ENCODE peak calls at places on chromosomes 11 and 22, in ten cellular contexts. One of them, this sample, is unnamed.

GRCh38 chr22:50276143-50276542 is 6.0 kb upstream of the MAPK11 start:
- DNase-seq in H9: peak; percentile 54
- DNase-seq in left ventricle myocardium inferior: peak; percentile 68
- DNase-seq in uterus: peak; percentile 53
- DNase-seq in HCT116: no peak
- DNase-seq in tibial artery: peak; percentile 84
- DNase-seq in MM.1S: peak; percentile 95
- DNase-seq in mesendoderm: peak; percentile 55
- DNase-seq in psoas muscle: peak; percentile 61
- DNase-seq in hepatocyte: peak; percentile 72
- DNase-seq in this sample: peak; percentile 86

GRCh38 chr11:104547996-104548661 is 350.1 kb downstream of the CASP12 start:
- DNase-seq in H9: no peak
- DNase-seq in left ventricle myocardium inferior: no peak
- DNase-seq in uterus: no peak
- DNase-seq in HCT116: no peak
- DNase-seq in tibial artery: no peak
- DNase-seq in MM.1S: no peak
- DNase-seq in mesendoderm: peak; percentile 16
- DNase-seq in psoas muscle: no peak
- DNase-seq in hepatocyte: no peak
- DNase-seq in this sample: no peak

GRCh38 chr11:73246303-73246702 is 25.8 kb upstream of the P2RY6 start:
- DNase-seq in H9: peak; percentile 0
- DNase-seq in left ventricle myocardium inferior: no peak
- DNase-seq in uterus: no peak
- DNase-seq in HCT116: no peak
- DNase-seq in tibial artery: no peak
- DNase-seq in MM.1S: no peak
- DNase-seq in mesendoderm: no peak
- DNase-seq in psoas muscle: no peak
- DNase-seq in hepatocyte: no peak
- DNase-seq in this sample: no peak

GRCh38 chr11:62546937-62547625 is 475 bp upstream of the AHNAK start:
- DNase-seq in H9: no peak
- DNase-seq in left ventricle myocardium inferior: peak; percentile 42
- DNase-seq in uterus: peak; percentile 55
- DNase-seq in HCT116: no peak
- DNase-seq in tibial artery: no peak
- DNase-seq in MM.1S: no peak
- DNase-seq in mesendoderm: peak; percentile 76
- DNase-seq in psoas muscle: no peak
- DNase-seq in hepatocyte: peak; percentile 77
- DNase-seq in this sample: peak; percentile 78

GRCh38 chr11:4061700-4062099 is 32.9 kb upstream of the RRM1 start:
- DNase-seq in H9: no peak
- DNase-seq in left ventricle myocardium inferior: no peak
- DNase-seq in uterus: no peak
- DNase-seq in HCT116: no peak
- DNase-seq in tibial artery: no peak
- DNase-seq in MM.1S: no peak
- DNase-seq in mesendoderm: no peak
- DNase-seq in psoas muscle: no peak
- DNase-seq in hepatocyte: no peak
- DNase-seq in this sample: no peak

GRCh38 chr11:117743121-117743815 is 53.7 kb downstream of the DSCAML1 start:
- DNase-seq in H9: no peak
- DNase-seq in left ventricle myocardium inferior: no peak
- DNase-seq in uterus: no peak
- DNase-seq in HCT116: no peak
- DNase-seq in tibial artery: no peak
- DNase-seq in MM.1S: no peak
- DNase-seq in mesendoderm: peak; percentile 58
- DNase-seq in psoas muscle: no peak
- DNase-seq in hepatocyte: no peak
- DNase-seq in this sample: no peak

GRCh38 chr22:36885474-36885873 is 24.7 kb downstream of the NCF4 start:
- DNase-seq in H9: peak; percentile 34
- DNase-seq in left ventricle myocardium inferior: no peak
- DNase-seq in uterus: no peak
- DNase-seq in HCT116: no peak
- DNase-seq in tibial artery: no peak
- DNase-seq in MM.1S: no peak
- DNase-seq in mesendoderm: peak; percentile 49
- DNase-seq in psoas muscle: no peak
- DNase-seq in hepatocyte: no peak
- DNase-seq in this sample: peak; percentile 64

GRCh38 chr11:105181100-105181499 is 41.5 kb upstream of the CARD18 start:
- DNase-seq in H9: no peak
- DNase-seq in left ventricle myocardium inferior: no peak
- DNase-seq in uterus: no peak
- DNase-seq in HCT116: no peak
- DNase-seq in tibial artery: no peak
- DNase-seq in MM.1S: no peak
- DNase-seq in mesendoderm: no peak
- DNase-seq in psoas muscle: no peak
- DNase-seq in hepatocyte: peak; percentile 32
- DNase-seq in this sample: no peak

GRCh38 chr11:129298990-129299389 is 76.7 kb upstream of the BARX2 start:
- DNase-seq in H9: no peak
- DNase-seq in left ventricle myocardium inferior: no peak
- DNase-seq in uterus: no peak
- DNase-seq in HCT116: no peak
- DNase-seq in tibial artery: no peak
- DNase-seq in MM.1S: no peak
- DNase-seq in mesendoderm: no peak
- DNase-seq in psoas muscle: no peak
- DNase-seq in hepatocyte: no peak
- DNase-seq in this sample: no peak

GRCh38 chr11:132032555-132032954 is 662.1 kb downstream of the NTM start:
- DNase-seq in H9: no peak
- DNase-seq in left ventricle myocardium inferior: no peak
- DNase-seq in uterus: no peak
- DNase-seq in HCT116: no peak
- DNase-seq in tibial artery: no peak
- DNase-seq in MM.1S: no peak
- DNase-seq in mesendoderm: no peak
- DNase-seq in psoas muscle: no peak
- DNase-seq in hepatocyte: no peak
- DNase-seq in this sample: no peak

GRCh38 chr22:19223110-19223509 is 44.6 kb upstream of the SLC25A1 start:
- DNase-seq in H9: no peak
- DNase-seq in left ventricle myocardium inferior: no peak
- DNase-seq in uterus: no peak
- DNase-seq in HCT116: no peak
- DNase-seq in tibial artery: no peak
- DNase-seq in MM.1S: no peak
- DNase-seq in mesendoderm: no peak
- DNase-seq in psoas muscle: no peak
- DNase-seq in hepatocyte: no peak
- DNase-seq in this sample: no peak

GRCh38 chr22:29872145-29872893 is 10.7 kb upstream of the MTMR3 start:
- DNase-seq in H9: peak; percentile 39
- DNase-seq in left ventricle myocardium inferior: no peak
- DNase-seq in uterus: no peak
- DNase-seq in HCT116: no peak
- DNase-seq in tibial artery: no peak
- DNase-seq in MM.1S: peak; percentile 31
- DNase-seq in mesendoderm: peak; percentile 41
- DNase-seq in psoas muscle: peak; percentile 36
- DNase-seq in hepatocyte: no peak
- DNase-seq in this sample: peak; percentile 75

GRCh38 chr11:132838621-132839020 is 693.7 kb downstream of the OPCML start:
- DNase-seq in H9: no peak
- DNase-seq in left ventricle myocardium inferior: no peak
- DNase-seq in uterus: no peak
- DNase-seq in HCT116: no peak
- DNase-seq in tibial artery: no peak
- DNase-seq in MM.1S: no peak
- DNase-seq in mesendoderm: peak; percentile 18
- DNase-seq in psoas muscle: no peak
- DNase-seq in hepatocyte: peak; percentile 11
- DNase-seq in this sample: no peak

GRCh38 chr22:43017525-43018290 is 2.8 kb upstream of the PACSIN2 start:
- DNase-seq in H9: no peak
- DNase-seq in left ventricle myocardium inferior: no peak
- DNase-seq in uterus: no peak
- DNase-seq in HCT116: no peak
- DNase-seq in tibial artery: no peak
- DNase-seq in MM.1S: no peak
- DNase-seq in mesendoderm: no peak
- DNase-seq in psoas muscle: no peak
- DNase-seq in hepatocyte: no peak
- DNase-seq in this sample: no peak

GRCh38 chr22:36871669-36872081 is 10.9 kb downstream of the NCF4 start:
- DNase-seq in H9: peak; percentile 56
- DNase-seq in left ventricle myocardium inferior: no peak
- DNase-seq in uterus: no peak
- DNase-seq in HCT116: peak; percentile 46
- DNase-seq in tibial artery: no peak
- DNase-seq in MM.1S: no peak
- DNase-seq in mesendoderm: peak; percentile 45
- DNase-seq in psoas muscle: no peak
- DNase-seq in hepatocyte: peak; percentile 39
- DNase-seq in this sample: peak; percentile 63

GRCh38 chr22:27845603-27846100 is 44.1 kb upstream of the MN1 start:
- DNase-seq in H9: no peak
- DNase-seq in left ventricle myocardium inferior: no peak
- DNase-seq in uterus: no peak
- DNase-seq in HCT116: no peak
- DNase-seq in tibial artery: no peak
- DNase-seq in MM.1S: no peak
- DNase-seq in mesendoderm: peak; percentile 48
- DNase-seq in psoas muscle: no peak
- DNase-seq in hepatocyte: no peak
- DNase-seq in this sample: peak; percentile 59

GRCh38 chr22:27844656-27845602 is 43.4 kb upstream of the MN1 start:
- DNase-seq in H9: no peak
- DNase-seq in left ventricle myocardium inferior: no peak
- DNase-seq in uterus: peak; percentile 70
- DNase-seq in HCT116: no peak
- DNase-seq in tibial artery: no peak
- DNase-seq in MM.1S: no peak
- DNase-seq in mesendoderm: peak; percentile 65
- DNase-seq in psoas muscle: no peak
- DNase-seq in hepatocyte: no peak
- DNase-seq in this sample: peak; percentile 44

GRCh38 chr22:27848005-27848404 is 46.4 kb upstream of the MN1 start:
- DNase-seq in H9: no peak
- DNase-seq in left ventricle myocardium inferior: no peak
- DNase-seq in uterus: no peak
- DNase-seq in HCT116: no peak
- DNase-seq in tibial artery: no peak
- DNase-seq in MM.1S: no peak
- DNase-seq in mesendoderm: no peak
- DNase-seq in psoas muscle: no peak
- DNase-seq in hepatocyte: no peak
- DNase-seq in this sample: peak; percentile 31

GRCh38 chr22:27846248-27846760 is 44.7 kb upstream of the MN1 start:
- DNase-seq in H9: no peak
- DNase-seq in left ventricle myocardium inferior: no peak
- DNase-seq in uterus: no peak
- DNase-seq in HCT116: no peak
- DNase-seq in tibial artery: no peak
- DNase-seq in MM.1S: no peak
- DNase-seq in mesendoderm: no peak
- DNase-seq in psoas muscle: no peak
- DNase-seq in hepatocyte: no peak
- DNase-seq in this sample: peak; percentile 23

DNA sequence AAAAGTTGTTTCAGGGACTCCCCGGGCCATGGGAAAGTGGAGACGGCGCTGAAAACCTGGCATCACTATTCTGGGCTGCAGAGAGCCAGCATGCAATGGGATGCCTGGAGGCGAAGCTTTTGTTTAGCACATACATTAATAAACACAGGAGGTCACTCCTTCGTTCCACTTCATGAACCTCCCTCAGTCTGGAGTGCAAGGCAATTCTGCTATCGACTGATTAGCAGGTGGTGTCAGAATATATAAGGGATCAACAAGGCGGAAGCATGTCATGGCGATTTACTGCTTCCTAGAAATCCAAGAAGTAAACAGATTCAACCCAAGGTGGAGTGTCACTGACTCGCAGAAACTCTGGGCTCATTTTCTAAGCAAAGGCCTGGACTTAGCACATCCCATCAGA is 45.4 kb upstream of the MN1 start:
- DNase-seq in H9: no peak
- DNase-seq in left ventricle myocardium inferior: no peak
- DNase-seq in uterus: no peak
- DNase-seq in HCT116: no peak
- DNase-seq in tibial artery: no peak
- DNase-seq in MM.1S: no peak
- DNase-seq in mesendoderm: no peak
- DNase-seq in psoas muscle: no peak
- DNase-seq in hepatocyte: no peak
- DNase-seq in this sample: peak; percentile 41
- H3K4me1 ChIP-seq in H9: peaks cover 17% of the 10 kb centered on the region
- H3K4me1 ChIP-seq in left ventricle myocardium inferior: peaks cover 39% of the 10 kb centered on the region
- H3K4me1 ChIP-seq in uterus: peaks cover 5% of the 10 kb centered on the region
- H3K4me1 ChIP-seq in HCT116: no peaks in the 10 kb centered on the region
- H3K4me1 ChIP-seq in tibial artery: no peaks in the 10 kb centered on the region
- H3K4me1 ChIP-seq in MM.1S: no peaks in the 10 kb centered on the region
- H3K4me1 ChIP-seq in mesendoderm: peaks cover 5% of the 10 kb centered on the region
- H3K4me1 ChIP-seq in psoas muscle: peaks cover 11% of the 10 kb centered on the region
- H3K4me1 ChIP-seq in hepatocyte: peaks cover 20% of the 10 kb centered on the region
- H3K4me1 ChIP-seq in this sample: peaks cover 23% of the 10 kb centered on the region

GRCh38 chr11:61378713-61379313 is 13.6 kb upstream of the TMEM216 start:
- DNase-seq in H9: no peak
- DNase-seq in left ventricle myocardium inferior: no peak
- DNase-seq in uterus: peak; percentile 57
- DNase-seq in HCT116: no peak
- DNase-seq in tibial artery: peak; percentile 82
- DNase-seq in MM.1S: no peak
- DNase-seq in mesendoderm: no peak
- DNase-seq in psoas muscle: no peak
- DNase-seq in hepatocyte: peak; percentile 65
- DNase-seq in this sample: no peak
- H3K27ac ChIP-seq in H9: no peak overlapping the region
- H3K27ac ChIP-seq in left ventricle myocardium inferior: peak overlapping the region; percentile 70
- H3K27ac ChIP-seq in uterus: peak overlapping the region; percentile 77
- H3K27ac ChIP-seq in HCT116: no peak overlapping the region
- H3K27ac ChIP-seq in tibial artery: peak overlapping the region; percentile 54
- H3K27ac ChIP-seq in MM.1S: no peak overlapping the region
- H3K27ac ChIP-seq in mesendoderm: no peak overlapping the region
- H3K27ac ChIP-seq in psoas muscle: peak overlapping the region; percentile 23
- H3K27ac ChIP-seq in hepatocyte: peak overlapping the region; percentile 66
- H3K27ac ChIP-seq in this sample: no peak overlapping the region

GRCh38 chr11:12704049-12704448 is 29.8 kb downstream of the TEAD1 start:
- DNase-seq in H9: no peak
- DNase-seq in left ventricle myocardium inferior: no peak
- DNase-seq in uterus: no peak
- DNase-seq in HCT116: no peak
- DNase-seq in tibial artery: no peak
- DNase-seq in MM.1S: no peak
- DNase-seq in mesendoderm: no peak
- DNase-seq in psoas muscle: no peak
- DNase-seq in hepatocyte: no peak
- DNase-seq in this sample: no peak
- H3K4me1 ChIP-seq in H9: peaks cover 21% of the 10 kb centered on the region
- H3K4me1 ChIP-seq in left ventricle myocardium inferior: peaks cover 83% of the 10 kb centered on the region
- H3K4me1 ChIP-seq in uterus: no peaks in the 10 kb centered on the region
- H3K4me1 ChIP-seq in HCT116: peaks cover 24% of the 10 kb centered on the region
- H3K4me1 ChIP-seq in tibial artery: no peaks in the 10 kb centered on the region
- H3K4me1 ChIP-seq in MM.1S: peaks cover 45% of the 10 kb centered on the region
- H3K4me1 ChIP-seq in mesendoderm: peaks cover 12% of the 10 kb centered on the region
- H3K4me1 ChIP-seq in psoas muscle: peaks cover 94% of the 10 kb centered on the region
- H3K4me1 ChIP-seq in hepatocyte: peaks cover 40% of the 10 kb centered on the region
- H3K4me1 ChIP-seq in this sample: peaks cover 4% of the 10 kb centered on the region

GRCh38 chr11:45500457-45500856 is 165.0 kb downstream of the CHST1 start:
- DNase-seq in H9: no peak
- DNase-seq in left ventricle myocardium inferior: no peak
- DNase-seq in uterus: no peak
- DNase-seq in HCT116: no peak
- DNase-seq in tibial artery: no peak
- DNase-seq in MM.1S: no peak
- DNase-seq in mesendoderm: peak; percentile 16
- DNase-seq in psoas muscle: no peak
- DNase-seq in hepatocyte: peak; percentile 42
- DNase-seq in this sample: peak; percentile 30
- H3K27ac ChIP-seq in H9: no peak overlapping the region
- H3K27ac ChIP-seq in left ventricle myocardium inferior: no peak overlapping the region
- H3K27ac ChIP-seq in uterus: no peak overlapping the region
- H3K27ac ChIP-seq in HCT116: no peak overlapping the region
- H3K27ac ChIP-seq in tibial artery: no peak overlapping the region
- H3K27ac ChIP-seq in MM.1S: no peak overlapping the region
- H3K27ac ChIP-seq in mesendoderm: no peak overlapping the region
- H3K27ac ChIP-seq in psoas muscle: no peak overlapping the region
- H3K27ac ChIP-seq in hepatocyte: peak overlapping the region; percentile 75
- H3K27ac ChIP-seq in this sample: peak overlapping the region; percentile 97